ENCODE peak calls at places on chromosomes 3 and 15, in four cellular contexts. I, Y, V and P are unnamed samples.

GRCh38 chr3:25884981-25885380 is 95.1 kb downstream of the OXSM start:
- DNase-seq in I (no peak), Y (no peak), V (no peak), P (no peak)

GRCh38 chr3:48501196-48501595 is 2.8 kb downstream of the SHISA5 start:
- DNase-seq in I (no peak), Y (no peak), V (no peak), P (no peak)

GRCh38 chr3:6326760-6327159 is 534.2 kb upstream of the GRM7 start:
- DNase-seq in I (peak; percentile 38), Y (no peak), V (no peak), P (no peak)

GRCh38 chr3:143120716-143121239 is 1.2 kb downstream of the CHST2 start:
- DNase-seq in I (peak; percentile 52), Y (no peak), V (no peak), P (peak; percentile 65)

GRCh38 chr15:85579011-85579701 is 198.8 kb downstream of the AKAP13 start:
- DNase-seq in I (no peak), Y (no peak), V (no peak), P (no peak)

GRCh38 chr15:60486742-60487141 is 7.8 kb upstream of the ICE2 start:
- DNase-seq in I (no peak), Y (no peak), V (no peak), P (no peak)

GRCh38 chr15:100215031-100215842 is 126.5 kb downstream of the ADAMTS17 start:
- DNase-seq in I (no peak), Y (no peak), V (no peak), P (no peak)

GRCh38 chr3:58098531-58098930 is 90.3 kb downstream of the FLNB start:
- DNase-seq in I (no peak), Y (no peak), V (no peak), P (no peak)

GRCh38 chr3:4289044-4289443 is 14.1 kb upstream of the SETMAR start:
- DNase-seq in I (peak; percentile 76), Y (no peak), V (no peak), P (no peak)

GRCh38 chr3:99509224-99509623 is 129.2 kb upstream of the COL8A1 start:
- DNase-seq in I (no peak), Y (no peak), V (no peak), P (no peak)

GRCh38 chr3:138197058-138197457 is 10.0 kb downstream of the ARMC8 start:
- DNase-seq in I (peak; percentile 55), Y (peak; percentile 47), V (no peak), P (peak; percentile 44)

GRCh38 chr3:109257269-109257668 is 59.0 kb downstream of the DPPA2 start:
- DNase-seq in I (no peak), Y (no peak), V (no peak), P (no peak)

GRCh38 chr15:79539426-79539825 is 107.3 kb downstream of the MINAR1 start:
- DNase-seq in I (no peak), Y (no peak), V (no peak), P (no peak)

GRCh38 chr3:180142041-180142440 is 105.3 kb upstream of the PEX5L start:
- DNase-seq in I (no peak), Y (no peak), V (no peak), P (no peak)

GRCh38 chr3:61627768-61628185 is 66.4 kb downstream of the PTPRG start:
- DNase-seq in I (no peak), Y (no peak), V (no peak), P (no peak)

GRCh38 chr3:901953-902778 is 190.7 kb upstream of the CNTN6 start:
- DNase-seq in I (no peak), Y (no peak), V (peak; percentile 22), P (no peak)

GRCh38 chr3:70277304-70277703 is 35.1 kb downstream of the MDFIC2 start:
- DNase-seq in I (no peak), Y (no peak), V (no peak), P (no peak)

GRCh38 chr3:12476238-12476897 is 7.9 kb upstream of the TSEN2 start:
- DNase-seq in I (no peak), Y (no peak), V (no peak), P (no peak)

GRCh38 chr15:22808761-22809280 is 22.4 kb downstream of the NIPA1 start:
- DNase-seq in I (no peak), Y (no peak), V (no peak), P (no peak)

GRCh38 chr3:166123576-166123975 is 286.4 kb upstream of the BCHE start:
- DNase-seq in I (peak; percentile 1), Y (no peak), V (no peak), P (no peak)

GRCh38 chr3:41198526-41198925 is 779 bp upstream of the CTNNB1 start:
- DNase-seq in I (peak; percentile 53), Y (no peak), V (no peak), P (peak; percentile 62)

GRCh38 chr3:108099203-108099602 is 8.4 kb upstream of the CD47 start:
- DNase-seq in I (no peak), Y (no peak), V (no peak), P (peak; percentile 23)

GRCh38 chr15:65212097-65212496 is 824 bp upstream of the CILP start:
- DNase-seq in I (peak; percentile 82), Y (peak; percentile 69), V (peak; percentile 67), P (peak; percentile 57)

GRCh38 chr3:31833391-31834165 is 147.5 kb downstream of the OSBPL10 start:
- DNase-seq in I (no peak), Y (no peak), V (no peak), P (no peak)

GRCh38 chr3:195573611-195574496 is 9.9 kb downstream of the APOD start:
- DNase-seq in I (no peak), Y (no peak), V (no peak), P (no peak)

GRCh38 chr15:37032091-37032775 is 68.1 kb downstream of the MEIS2 start:
- DNase-seq in I (no peak), Y (no peak), V (peak; percentile 10), P (no peak)

GRCh38 chr3:15404767-15405166 is 22.6 kb downstream of the METTL6 start:
- DNase-seq in I (no peak), Y (no peak), V (no peak), P (no peak)

GRCh38 chr15:82572311-82572710 is 32.1 kb upstream of the RPS17 start:
- DNase-seq in I (no peak), Y (no peak), V (no peak), P (no peak)